ENCODE peak calls at places on chromosomes 2 and 18, in six cellular contexts. Y is IMR-90, V is mesenchymal stem cell, M is H9, L is neuronal stem cell, X is H1. A is an unnamed sample.

GRCh38 chr2:190455358-190456095 is 47.4 kb downstream of the MFSD6 start:
- DNase-seq in Y (no peak), V (no peak), M (no peak), L (no peak), X (no peak), A (no peak)

GRCh38 chr2:64213607-64214275 is 69.5 kb upstream of the PELI1 start:
- DNase-seq in Y (no peak), V (no peak), M (no peak), L (no peak), X (no peak), A (no peak)

GRCh38 chr18:44682181-44682870 is 1.6 kb downstream of the SETBP1 start:
- DNase-seq in Y (no peak), V (no peak), M (peak; percentile 51), L (peak; percentile 8), X (peak; percentile 59), A (no peak)

GRCh38 chr18:74228312-74228711 is 63.5 kb downstream of the CYB5A start:
- DNase-seq in Y (no peak), V (no peak), M (no peak), L (no peak), X (no peak), A (peak; percentile 48)

GRCh38 chr2:122236152-122236892 is 480.9 kb downstream of the TSN start:
- DNase-seq in Y (no peak), V (no peak), M (no peak), L (no peak), X (no peak), A (peak; percentile 74)

GRCh38 chr2:222751821-222752719 is 80.6 kb downstream of the MOGAT1 start:
- DNase-seq in Y (no peak), V (peak; percentile 8), M (no peak), L (no peak), X (no peak), A (no peak)

GRCh38 chr2:217691516-217691915 is 311.3 kb downstream of the TNS1 start:
- DNase-seq in Y (no peak), V (peak; percentile 17), M (no peak), L (no peak), X (no peak), A (peak; percentile 55)

GRCh38 chr18:25164837-25165791 is 186.9 kb downstream of the ZNF521 start:
- DNase-seq in Y (peak; percentile 84), V (peak; percentile 48), M (no peak), L (no peak), X (no peak), A (no peak)

GRCh38 chr2:16142383-16143361 is 202.3 kb downstream of the MYCN start:
- DNase-seq in Y (no peak), V (no peak), M (no peak), L (no peak), X (peak; percentile 43), A (peak; percentile 49)

GRCh38 chr18:36511791-36512352 is 214.4 kb downstream of the FHOD3 start:
- DNase-seq in Y (no peak), V (no peak), M (no peak), L (no peak), X (no peak), A (peak; percentile 5)

GRCh38 chr2:181264436-181264835 is 192.8 kb upstream of the ITGA4 start:
- DNase-seq in Y (no peak), V (no peak), M (no peak), L (no peak), X (no peak), A (peak; percentile 7)

GRCh38 chr2:173124441-173124840 is 48.8 kb downstream of the MAP3K20 start:
- DNase-seq in Y (peak; percentile 32), V (peak; percentile 23), M (no peak), L (no peak), X (no peak), A (no peak)

GRCh38 chr2:235051436-235052260 is 99.8 kb downstream of the SH3BP4 start:
- DNase-seq in Y (peak; percentile 37), V (peak; percentile 74), M (no peak), L (no peak), X (no peak), A (no peak)

GRCh38 chr2:108933691-108934117 is 55.3 kb downstream of the EDAR start:
- DNase-seq in Y (no peak), V (no peak), M (no peak), L (no peak), X (no peak), A (no peak)

GRCh38 chr2:108934151-108934550 is 54.9 kb downstream of the EDAR start:
- DNase-seq in Y (no peak), V (no peak), M (no peak), L (no peak), X (no peak), A (no peak)

GRCh38 chr2:108935231-108935863 is 53.7 kb downstream of the EDAR start:
- DNase-seq in Y (no peak), V (no peak), M (no peak), L (peak; percentile 48), X (no peak), A (no peak)

GRCh38 chr2:108936076-108936867 is 52.7 kb downstream of the EDAR start:
- DNase-seq in Y (no peak), V (no peak), M (no peak), L (no peak), X (no peak), A (no peak)

GRCh38 chr2:108934583-108935230 is 54.3 kb downstream of the EDAR start:
- DNase-seq in Y (no peak), V (no peak), M (no peak), L (no peak), X (no peak), A (no peak)
- H3K14ac ChIP-seq in Y (no peak overlapping the region), V (no peak overlapping the region), M (no peak overlapping the region), L (no peak overlapping the region), X (no peak overlapping the region), A (no peak overlapping the region)

DNA sequence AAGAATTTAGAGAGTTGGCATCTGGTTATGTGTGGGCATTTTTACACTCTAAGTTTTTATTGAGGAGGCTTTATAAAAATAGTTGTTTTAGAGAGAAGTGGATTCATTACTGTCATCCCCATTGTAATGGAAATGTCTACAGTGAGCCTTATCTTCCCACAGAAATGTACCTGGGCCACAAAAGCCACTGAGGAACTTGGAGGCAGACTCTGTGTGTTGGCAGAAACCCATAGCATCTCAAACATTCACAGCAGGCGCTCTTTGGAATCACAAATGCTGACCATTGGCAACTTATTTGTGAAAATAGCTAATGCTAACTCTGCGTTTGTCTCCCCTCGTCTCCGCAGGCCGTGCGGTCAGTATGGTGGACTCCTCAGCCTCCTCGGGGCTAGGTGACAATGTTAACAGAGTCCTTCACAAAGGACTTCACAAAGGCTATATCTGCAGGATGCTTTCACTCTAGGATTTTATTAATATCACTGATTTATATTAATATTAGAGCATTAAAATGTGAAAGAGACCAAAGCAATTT is 689.1 kb upstream of the POU3F3 start:
- DNase-seq in Y (no peak), V (no peak), M (peak; percentile 50), L (no peak), X (no peak), A (no peak)
- H3K14ac ChIP-seq in Y (no peak overlapping the region), V (no peak overlapping the region), M (no peak overlapping the region), L (no peak overlapping the region), X (no peak overlapping the region), A (no peak overlapping the region)

GRCh38 chr2:99404039-99404799 is 67.0 kb downstream of the EIF5B start:
- DNase-seq in Y (no peak), V (no peak), M (peak; percentile 36), L (no peak), X (no peak), A (peak; percentile 88)
- H3K14ac ChIP-seq in Y (no peak overlapping the region), V (no peak overlapping the region), M (no peak overlapping the region), L (no peak overlapping the region), X (no peak overlapping the region), A (no peak overlapping the region)

DNA sequence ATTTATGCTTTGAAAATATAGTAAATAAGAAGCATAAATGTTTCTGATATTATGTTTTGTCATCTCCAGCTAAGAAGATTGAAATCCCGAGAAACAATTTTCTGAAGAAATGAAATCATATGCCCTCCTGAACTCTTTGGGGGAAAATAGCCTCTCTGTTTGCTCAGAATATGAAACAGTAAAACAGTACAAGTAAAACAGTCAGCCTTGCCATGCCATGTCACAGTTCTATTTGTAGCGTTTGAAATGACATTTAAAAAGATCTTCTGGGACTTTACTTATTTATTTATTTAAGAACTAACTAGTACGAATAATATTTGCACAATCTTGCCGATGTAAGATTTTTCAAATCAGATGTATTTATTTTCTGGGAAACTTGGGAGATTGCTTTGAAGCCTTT is 98.0 kb downstream of the LNPK start:
- DNase-seq in Y (no peak), V (no peak), M (no peak), L (no peak), X (no peak), A (no peak)
- H3K14ac ChIP-seq in Y (no peak overlapping the region), V (no peak overlapping the region), M (no peak overlapping the region), L (no peak overlapping the region), X (no peak overlapping the region), A (no peak overlapping the region)

GRCh38 chr18:55084546-55084945 is 125.3 kb upstream of the CCDC68 start:
- DNase-seq in Y (no peak), V (no peak), M (no peak), L (no peak), X (no peak), A (no peak)
- H3K14ac ChIP-seq in Y (no peak overlapping the region), V (no peak overlapping the region), M (no peak overlapping the region), L (no peak overlapping the region), X (no peak overlapping the region), A (no peak overlapping the region)

GRCh38 chr18:38801640-38802039 is 1236.0 kb upstream of the CELF4 start:
- DNase-seq in Y (no peak), V (no peak), M (peak; percentile 47), L (no peak), X (no peak), A (no peak)
- H3K14ac ChIP-seq in Y (no peak overlapping the region), V (no peak overlapping the region), M (no peak overlapping the region), L (no peak overlapping the region), X (no peak overlapping the region), A (no peak overlapping the region)

GRCh38 chr2:118988706-118989105 is 46.7 kb downstream of the MARCO start:
- DNase-seq in Y (no peak), V (no peak), M (no peak), L (no peak), X (peak; percentile 28), A (no peak)
- H3K14ac ChIP-seq in Y (no peak overlapping the region), V (no peak overlapping the region), M (no peak overlapping the region), L (no peak overlapping the region), X (no peak overlapping the region), A (no peak overlapping the region)

GRCh38 chr2:14747447-14747846 is 114.9 kb downstream of the LRATD1 start:
- DNase-seq in Y (no peak), V (no peak), M (no peak), L (no peak), X (no peak), A (no peak)
- H3K14ac ChIP-seq in Y (no peak overlapping the region), V (no peak overlapping the region), M (no peak overlapping the region), L (peak overlapping the region; percentile 5), X (no peak overlapping the region), A (no peak overlapping the region)

A was measured in trophoblast cell.